ENCODE peak calls at places on chromosomes 4 and X, in seven cellular contexts. U is HEK293T; J is thoracic aorta; F is stimulated activated naive CD8-positive, alpha-beta T cell treated with anti-CD3 and anti-CD28 coated beads, Interleukin-15, amount 100 ng/mL, for 72 hours; K is GM13976; R is AG08395; C is kidney epithelial cell. B is an unnamed sample.
A peak's percentile ranks its signal among the peaks of the same experiment; 100 is the strongest.

GRCh38 chr4:128737098-128737513 is 72.4 kb upstream of the JADE1 start:
- DNase-seq in U (no peak), J (no peak), F (no peak), K (no peak), R (no peak), C (no peak), B (no peak)

GRCh38 chr4:105241456-105241855 is 94.8 kb downstream of the TET2 start:
- DNase-seq in U (no peak), J (peak; percentile 4), F (no peak), K (no peak), R (no peak), C (no peak), B (no peak)

GRCh38 chrX:10025742-10026493 is 58.8 kb downstream of the CLDN34 start:
- DNase-seq in U (no peak), J (no peak), F (no peak), K (no peak), R (no peak), C (no peak), B (no peak)

GRCh38 chrX:152632445-152633097 is 5.1 kb upstream of the GABRQ start:
- DNase-seq in U (peak; percentile 53), J (no peak), F (peak; percentile 3), K (no peak), R (peak; percentile 48), C (no peak), B (no peak)

GRCh38 chr4:102687982-102688433 is 72.8 kb downstream of the MANBA start:
- DNase-seq in U (no peak), J (no peak), F (no peak), K (no peak), R (no peak), C (no peak), B (no peak)

GRCh38 chrX:21990812-21991211 is 41.3 kb upstream of the PHEX start:
- DNase-seq in U (no peak), J (no peak), F (no peak), K (no peak), R (no peak), C (no peak), B (no peak)

GRCh38 chrX:141185366-141185765 is 8.4 kb upstream of the LDOC1 start:
- DNase-seq in U (no peak), J (no peak), F (no peak), K (no peak), R (no peak), C (no peak), B (no peak)

GRCh38 chrX:54357414-54358377 is at the start of gene WNK3:
- DNase-seq in U (peak; percentile 78), J (peak; percentile 38), F (peak; percentile 35), K (peak; percentile 45), R (peak; percentile 27), C (peak; percentile 19), B (peak; percentile 38)

GRCh38 chrX:134244043-134244442 is 7.1 kb downstream of the CCDC160 start:
- DNase-seq in U (no peak), J (no peak), F (no peak), K (no peak), R (no peak), C (no peak), B (peak; percentile 37)

GRCh38 chr4:39286263-39286662 is 79.9 kb downstream of the RFC1 start:
- DNase-seq in U (no peak), J (no peak), F (no peak), K (no peak), R (no peak), C (no peak), B (no peak)

B was measured in retinal pigment epithelial cell.